ENCODE peak calls at places on chromosomes 1 and 21, in nine cellular contexts. B is thoracic aorta; Z is lower leg skin; X is AG08396; L is activated CD4-positive, alpha-beta T cell treated with anti-CD3 and anti-CD28 coated beads, Interleukin-2, amount 50 U/mL, for 24 hours; P is Daoy; J is foreskin fibroblast; G is glutamatergic neuron; O is breast epithelium. A is an unnamed sample.

GRCh38 chr21:44992608-44993031 is 52.8 kb downstream of the SLX9 start:
- DNase-seq in B (no peak), Z (no peak), X (no peak), L (no peak), P (no peak), J (no peak), G (peak; percentile 10), O (no peak), A (no peak)

GRCh38 chr1:64155285-64155684 is 48.1 kb upstream of the UBE2U start:
- DNase-seq in B (no peak), Z (no peak), X (no peak), L (no peak), P (no peak), J (no peak), G (no peak), O (no peak), A (no peak)

GRCh38 chr21:24045775-24046215 is 1561.5 kb downstream of the MRPL39 start:
- DNase-seq in B (peak; percentile 24), Z (no peak), X (no peak), L (no peak), P (peak; percentile 16), J (no peak), G (peak; percentile 66), O (peak; percentile 79), A (peak; percentile 0)

GRCh38 chr1:79448426-79448825 is 441.9 kb upstream of the ADGRL4 start:
- DNase-seq in B (no peak), Z (no peak), X (no peak), L (no peak), P (no peak), J (peak; percentile 26), G (no peak), O (no peak), A (no peak)

GRCh38 chr1:208098758-208099157 is 145.4 kb downstream of the PLXNA2 start:
- DNase-seq in B (no peak), Z (no peak), X (no peak), L (no peak), P (no peak), J (no peak), G (no peak), O (no peak), A (no peak)

GRCh38 chr1:70426154-70427131 is 15.4 kb downstream of the CTH start:
- DNase-seq in B (no peak), Z (no peak), X (no peak), L (no peak), P (no peak), J (no peak), G (no peak), O (no peak), A (no peak)

GRCh38 chr1:18647681-18648214 is 17.1 kb downstream of the PAX7 start:
- DNase-seq in B (no peak), Z (no peak), X (no peak), L (no peak), P (no peak), J (no peak), G (no peak), O (no peak), A (no peak)

GRCh38 chr1:93694039-93694438 is 12.4 kb upstream of the BCAR3 start:
- DNase-seq in B (no peak), Z (peak; percentile 82), X (no peak), L (no peak), P (peak; percentile 82), J (no peak), G (no peak), O (no peak), A (no peak)

GRCh38 chr1:51188230-51188629 is 47.8 kb upstream of the RNF11 start:
- DNase-seq in B (no peak), Z (no peak), X (no peak), L (no peak), P (no peak), J (no peak), G (no peak), O (no peak), A (no peak)

GRCh38 chr1:55318111-55318817 is 103.1 kb upstream of the USP24 start:
- DNase-seq in B (no peak), Z (peak; percentile 28), X (no peak), L (no peak), P (peak; percentile 36), J (no peak), G (no peak), O (no peak), A (no peak)

GRCh38 chr1:1619917-1620361 is 4.6 kb downstream of the MIB2 start:
- DNase-seq in B (no peak), Z (no peak), X (no peak), L (no peak), P (no peak), J (no peak), G (peak; percentile 62), O (no peak), A (no peak)

A was measured in HFFc6.